ENCODE peak calls at places on chromosomes 11 and 22, in six cellular contexts. One of them, this sample, is unnamed.

GRCh38 chr22:49633010-49633324 is 194.7 kb downstream of the BRD1 start:
- DNase-seq in stomach: no peak
- DNase-seq in K562: no peak
- DNase-seq in sigmoid colon: no peak
- DNase-seq in upper lobe of left lung: peak
- DNase-seq in breast epithelium: no peak
- DNase-seq in this sample: no peak

GRCh38 chr11:73508243-73509176 is 89.4 kb downstream of the FAM168A start:
- DNase-seq in stomach: no peak
- DNase-seq in K562: no peak
- DNase-seq in sigmoid colon: no peak
- DNase-seq in upper lobe of left lung: no peak
- DNase-seq in breast epithelium: no peak
- DNase-seq in this sample: no peak

GRCh38 chr11:64323373-64323772 is 5.5 kb downstream of the PRDX5 start:
- DNase-seq in stomach: no peak
- DNase-seq in K562: no peak
- DNase-seq in sigmoid colon: no peak
- DNase-seq in upper lobe of left lung: no peak
- DNase-seq in breast epithelium: no peak
- DNase-seq in this sample: no peak

GRCh38 chr22:24180316-24181087 is 785 bp upstream of the SUSD2 start:
- DNase-seq in stomach: no peak
- DNase-seq in K562: no peak
- DNase-seq in sigmoid colon: no peak
- DNase-seq in upper lobe of left lung: peak
- DNase-seq in breast epithelium: no peak
- DNase-seq in this sample: peak

GRCh38 chr22:20834725-20835124 is 23.9 kb downstream of the PI4KA start:
- DNase-seq in stomach: no peak
- DNase-seq in K562: peak
- DNase-seq in sigmoid colon: no peak
- DNase-seq in upper lobe of left lung: no peak
- DNase-seq in breast epithelium: no peak
- DNase-seq in this sample: no peak

GRCh38 chr11:79030448-79030847 is 410.4 kb downstream of the TENM4 start:
- DNase-seq in stomach: no peak
- DNase-seq in K562: no peak
- DNase-seq in sigmoid colon: no peak
- DNase-seq in upper lobe of left lung: no peak
- DNase-seq in breast epithelium: no peak
- DNase-seq in this sample: no peak

GRCh38 chr11:130145975-130146776 is 13.4 kb upstream of the ST14 start:
- DNase-seq in stomach: peak
- DNase-seq in K562: no peak
- DNase-seq in sigmoid colon: no peak
- DNase-seq in upper lobe of left lung: no peak
- DNase-seq in breast epithelium: peak
- DNase-seq in this sample: no peak

GRCh38 chr11:128421577-128421976 is 165.8 kb downstream of the ETS1 start:
- DNase-seq in stomach: no peak
- DNase-seq in K562: no peak
- DNase-seq in sigmoid colon: no peak
- DNase-seq in upper lobe of left lung: no peak
- DNase-seq in breast epithelium: no peak
- DNase-seq in this sample: no peak

GRCh38 chr11:34155759-34156062 is 50.3 kb downstream of the NAT10 start:
- DNase-seq in stomach: no peak
- DNase-seq in K562: no peak
- DNase-seq in sigmoid colon: no peak
- DNase-seq in upper lobe of left lung: no peak
- DNase-seq in breast epithelium: no peak
- DNase-seq in this sample: no peak
- TF ChIP-seq POLR2AphosphoS5 in stomach: no peak
- TF ChIP-seq POLR2AphosphoS5 in K562: no peak
- TF ChIP-seq POLR2AphosphoS5 in sigmoid colon: no peak
- TF ChIP-seq POLR2AphosphoS5 in upper lobe of left lung: no peak
- TF ChIP-seq POLR2AphosphoS5 in breast epithelium: no peak
- TF ChIP-seq POLR2AphosphoS5 in this sample: no peak

GRCh38 chr11:75557649-75558494 is 4.2 kb upstream of the SERPINH1 start:
- DNase-seq in stomach: no peak
- DNase-seq in K562: no peak
- DNase-seq in sigmoid colon: peak
- DNase-seq in upper lobe of left lung: peak
- DNase-seq in breast epithelium: peak
- DNase-seq in this sample: no peak

GRCh38 chr11:75553889-75554257 is 8.2 kb upstream of the SERPINH1 start:
- DNase-seq in stomach: no peak
- DNase-seq in K562: no peak
- DNase-seq in sigmoid colon: no peak
- DNase-seq in upper lobe of left lung: no peak
- DNase-seq in breast epithelium: no peak
- DNase-seq in this sample: no peak

GRCh38 chr11:75553182-75553581 is 8.9 kb upstream of the SERPINH1 start:
- DNase-seq in stomach: no peak
- DNase-seq in K562: no peak
- DNase-seq in sigmoid colon: peak
- DNase-seq in upper lobe of left lung: no peak
- DNase-seq in breast epithelium: no peak
- DNase-seq in this sample: no peak

GRCh38 chr11:75555079-75555811 is 6.8 kb upstream of the SERPINH1 start:
- DNase-seq in stomach: no peak
- DNase-seq in K562: no peak
- DNase-seq in sigmoid colon: peak
- DNase-seq in upper lobe of left lung: peak
- DNase-seq in breast epithelium: no peak
- DNase-seq in this sample: no peak

GRCh38 chr11:75554258-75555022 is 7.6 kb upstream of the SERPINH1 start:
- DNase-seq in stomach: peak
- DNase-seq in K562: peak
- DNase-seq in sigmoid colon: peak
- DNase-seq in upper lobe of left lung: peak
- DNase-seq in breast epithelium: peak
- DNase-seq in this sample: no peak
- TF ChIP-seq POLR2A in stomach: no peak
- TF ChIP-seq POLR2A in K562: peak
- TF ChIP-seq POLR2A in sigmoid colon: no peak
- TF ChIP-seq POLR2A in upper lobe of left lung: no peak
- TF ChIP-seq POLR2A in breast epithelium: no peak
- TF ChIP-seq POLR2A in this sample: no peak

GRCh38 chr11:76808158-76808557 is 25.0 kb downstream of the TSKU start:
- DNase-seq in stomach: no peak
- DNase-seq in K562: no peak
- DNase-seq in sigmoid colon: no peak
- DNase-seq in upper lobe of left lung: no peak
- DNase-seq in breast epithelium: peak
- DNase-seq in this sample: peak
- H3K27ac ChIP-seq in stomach: no peak
- H3K27ac ChIP-seq in K562: no peak
- H3K27ac ChIP-seq in sigmoid colon: no peak
- H3K27ac ChIP-seq in upper lobe of left lung: no peak
- H3K27ac ChIP-seq in breast epithelium: no peak
- H3K27ac ChIP-seq in this sample: no peak

GRCh38 chr22:36227396-36227795 is 11.9 kb downstream of the APOL2 start:
- DNase-seq in stomach: no peak
- DNase-seq in K562: no peak
- DNase-seq in sigmoid colon: no peak
- DNase-seq in upper lobe of left lung: no peak
- DNase-seq in breast epithelium: no peak
- DNase-seq in this sample: no peak
- TF ChIP-seq POLR2AphosphoS5 in stomach: no peak
- TF ChIP-seq POLR2AphosphoS5 in K562: no peak
- TF ChIP-seq POLR2AphosphoS5 in sigmoid colon: no peak
- TF ChIP-seq POLR2AphosphoS5 in upper lobe of left lung: no peak
- TF ChIP-seq POLR2AphosphoS5 in breast epithelium: no peak
- TF ChIP-seq POLR2AphosphoS5 in this sample: peak

DNA sequence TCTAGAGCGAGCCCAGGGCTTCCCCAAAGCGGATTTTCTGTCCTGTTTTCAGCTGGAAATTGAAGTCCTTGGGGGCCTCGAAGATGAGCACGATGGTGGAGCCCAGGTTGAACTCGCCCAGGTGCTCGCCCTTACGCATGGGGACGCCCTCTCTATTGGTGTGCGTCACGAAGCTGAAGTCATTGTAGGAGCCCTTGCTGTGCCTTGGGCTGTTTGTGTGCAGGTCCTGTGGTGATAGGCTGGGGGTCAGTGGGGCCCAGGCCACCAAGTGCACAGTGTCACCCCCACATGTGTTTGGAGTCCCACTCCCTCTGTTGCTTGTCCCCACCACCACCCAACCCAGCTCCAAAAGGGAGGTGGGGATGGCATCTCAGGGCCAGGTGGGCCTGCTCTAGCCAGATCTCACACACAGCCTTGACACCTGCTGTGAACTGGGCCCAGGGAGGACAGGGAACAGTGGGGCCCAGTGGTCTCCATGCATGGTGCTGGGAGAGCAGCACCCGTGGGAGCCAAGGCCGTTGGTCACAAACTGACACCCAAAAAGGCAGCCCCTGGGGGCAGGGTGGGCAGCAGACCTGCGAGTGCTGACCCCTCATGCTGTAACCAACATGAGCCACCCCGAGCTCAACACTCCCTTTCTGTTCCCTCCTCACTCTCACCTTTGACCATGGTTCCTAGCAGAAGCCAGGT is 42.3 kb downstream of the PISD start:
- DNase-seq in stomach: no peak
- DNase-seq in K562: no peak
- DNase-seq in sigmoid colon: no peak
- DNase-seq in upper lobe of left lung: no peak
- DNase-seq in breast epithelium: no peak
- DNase-seq in this sample: no peak
- TF ChIP-seq POLR2A in stomach: no peak
- TF ChIP-seq POLR2A in K562: peak
- TF ChIP-seq POLR2A in sigmoid colon: no peak
- TF ChIP-seq POLR2A in upper lobe of left lung: no peak
- TF ChIP-seq POLR2A in breast epithelium: no peak
- TF ChIP-seq POLR2A in this sample: no peak

GRCh38 chr11:82899957-82900276 is 313 bp downstream of the PRCP start:
- DNase-seq in stomach: no peak
- DNase-seq in K562: no peak
- DNase-seq in sigmoid colon: no peak
- DNase-seq in upper lobe of left lung: no peak
- DNase-seq in breast epithelium: no peak
- DNase-seq in this sample: no peak
- H3K27ac ChIP-seq in stomach: peak
- H3K27ac ChIP-seq in K562: peak
- H3K27ac ChIP-seq in sigmoid colon: peak
- H3K27ac ChIP-seq in upper lobe of left lung: peak
- H3K27ac ChIP-seq in breast epithelium: peak
- H3K27ac ChIP-seq in this sample: peak

GRCh38 chr11:118012083-118012669 is 26.0 kb downstream of the IL10RA start:
- DNase-seq in stomach: no peak
- DNase-seq in K562: peak
- DNase-seq in sigmoid colon: no peak
- DNase-seq in upper lobe of left lung: no peak
- DNase-seq in breast epithelium: no peak
- DNase-seq in this sample: peak
- TF ChIP-seq POLR2AphosphoS5 in stomach: no peak
- TF ChIP-seq POLR2AphosphoS5 in K562: no peak
- TF ChIP-seq POLR2AphosphoS5 in sigmoid colon: no peak
- TF ChIP-seq POLR2AphosphoS5 in upper lobe of left lung: no peak
- TF ChIP-seq POLR2AphosphoS5 in breast epithelium: no peak
- TF ChIP-seq POLR2AphosphoS5 in this sample: no peak

GRCh38 chr11:330307-330693 is 9.6 kb upstream of the IFITM3 start:
- DNase-seq in stomach: no peak
- DNase-seq in K562: no peak
- DNase-seq in sigmoid colon: peak
- DNase-seq in upper lobe of left lung: peak
- DNase-seq in breast epithelium: no peak
- DNase-seq in this sample: peak
- TF ChIP-seq POLR2A in stomach: no peak
- TF ChIP-seq POLR2A in K562: no peak
- TF ChIP-seq POLR2A in sigmoid colon: no peak
- TF ChIP-seq POLR2A in upper lobe of left lung: no peak
- TF ChIP-seq POLR2A in breast epithelium: no peak
- TF ChIP-seq POLR2A in this sample: no peak

GRCh38 chr11:14764899-14765527 is 121.4 kb downstream of the PDE3B start:
- DNase-seq in stomach: no peak
- DNase-seq in K562: peak
- DNase-seq in sigmoid colon: no peak
- DNase-seq in upper lobe of left lung: no peak
- DNase-seq in breast epithelium: no peak
- DNase-seq in this sample: no peak
- H3K27ac ChIP-seq in stomach: no peak
- H3K27ac ChIP-seq in K562: peak
- H3K27ac ChIP-seq in sigmoid colon: no peak
- H3K27ac ChIP-seq in upper lobe of left lung: peak
- H3K27ac ChIP-seq in breast epithelium: no peak
- H3K27ac ChIP-seq in this sample: no peak

This sample was measured in spleen.